ENCODE peak calls at places on chromosomes 13 and 19, in seven cellular contexts. Q is kidney epithelial cell; M is cardiac fibroblast; L is heart right ventricle; U is AG04450; W is tibial nerve; B is CD8-positive, alpha-beta T cell. R is an unnamed sample.

GRCh38 chr19:38046254-38047047 is 139.4 kb downstream of the SIPA1L3 start:
- DNase-seq in Q (no peak), M (no peak), L (no peak), U (no peak), W (no peak), B (no peak), R (no peak)

GRCh38 chr13:83377486-83377885 is 504.8 kb downstream of the SLITRK1 start:
- DNase-seq in Q (no peak), M (peak), L (no peak), U (peak), W (no peak), B (no peak), R (no peak)

GRCh38 chr19:36986601-36987000 is 70.5 kb downstream of the ZNF568 start:
- DNase-seq in Q (no peak), M (no peak), L (no peak), U (no peak), W (no peak), B (no peak), R (no peak)

GRCh38 chr13:21478881-21479808 is 20.0 kb upstream of the ZDHHC20 start:
- DNase-seq in Q (peak), M (peak), L (no peak), U (peak), W (no peak), B (peak), R (peak)

GRCh38 chr19:55651236-55651635 is 3.2 kb downstream of the CCDC106 start:
- DNase-seq in Q (no peak), M (no peak), L (no peak), U (no peak), W (no peak), B (no peak), R (no peak)

GRCh38 chr13:78589206-78589605 is 14.1 kb downstream of the POU4F1 start:
- DNase-seq in Q (no peak), M (no peak), L (peak), U (no peak), W (no peak), B (no peak), R (no peak)

GRCh38 chr19:31355330-31356289 is 6.4 kb upstream of the TSHZ3 start:
- DNase-seq in Q (no peak), M (no peak), L (no peak), U (no peak), W (no peak), B (no peak), R (no peak)

GRCh38 chr13:27660511-27660910 is 38.8 kb downstream of the POLR1D start:
- DNase-seq in Q (no peak), M (no peak), L (no peak), U (no peak), W (no peak), B (no peak), R (no peak)

GRCh38 chr19:556611-557382 is 12.9 kb downstream of the GZMM start:
- DNase-seq in Q (no peak), M (no peak), L (no peak), U (no peak), W (no peak), B (no peak), R (no peak)

GRCh38 chr19:21135433-21135832 is 6.4 kb upstream of the ZNF431 start:
- DNase-seq in Q (no peak), M (no peak), L (no peak), U (no peak), W (no peak), B (no peak), R (no peak)

GRCh38 chr13:112260108-112261055 is 115.8 kb upstream of the SPACA7 start:
- DNase-seq in Q (no peak), M (no peak), L (no peak), U (no peak), W (no peak), B (no peak), R (no peak)

GRCh38 chr13:104297075-104297474 is 1230.9 kb upstream of the SLC10A2 start:
- DNase-seq in Q (no peak), M (peak), L (no peak), U (no peak), W (no peak), B (no peak), R (no peak)

GRCh38 chr13:104301216-104301975 is 1235.2 kb upstream of the SLC10A2 start:
- DNase-seq in Q (no peak), M (no peak), L (no peak), U (no peak), W (no peak), B (no peak), R (no peak)

GRCh38 chr13:104296301-104296700 is 1230.1 kb upstream of the SLC10A2 start:
- DNase-seq in Q (no peak), M (peak), L (no peak), U (no peak), W (no peak), B (no peak), R (no peak)

GRCh38 chr13:104295537-104295936 is 1229.3 kb upstream of the SLC10A2 start:
- DNase-seq in Q (no peak), M (no peak), L (no peak), U (no peak), W (no peak), B (no peak), R (no peak)
- H3K4me3 ChIP-seq in Q (no peak), M (no peak), L (no peak), U (no peak), W (no peak), B (no peak), R (no peak)

DNA sequence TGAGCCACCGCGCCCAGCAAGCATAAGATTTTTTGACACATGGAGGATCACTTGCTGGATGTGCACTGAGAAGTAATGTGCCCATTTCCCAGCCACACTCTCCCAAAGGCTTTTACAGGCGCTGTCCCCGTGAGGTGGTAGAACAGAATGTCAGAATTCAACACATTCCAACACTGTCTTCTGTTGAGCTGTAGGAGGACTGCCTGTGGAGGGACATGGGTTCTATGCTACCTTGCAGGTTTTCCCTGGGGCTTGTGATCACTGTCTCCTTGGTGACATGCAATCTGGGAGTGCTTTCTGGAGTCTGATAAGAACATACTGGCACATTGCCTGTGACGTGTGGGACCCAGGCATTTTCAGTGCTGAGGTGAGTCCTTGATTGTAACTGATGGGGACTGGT is 38.5 kb downstream of the DPRX start:
- DNase-seq in Q (no peak), M (no peak), L (no peak), U (no peak), W (no peak), B (no peak), R (no peak)
- TF ChIP-seq CTCF in Q (no peak), M (no peak), L (no peak), U (no peak), W (no peak), B (no peak), R (no peak)

DNA sequence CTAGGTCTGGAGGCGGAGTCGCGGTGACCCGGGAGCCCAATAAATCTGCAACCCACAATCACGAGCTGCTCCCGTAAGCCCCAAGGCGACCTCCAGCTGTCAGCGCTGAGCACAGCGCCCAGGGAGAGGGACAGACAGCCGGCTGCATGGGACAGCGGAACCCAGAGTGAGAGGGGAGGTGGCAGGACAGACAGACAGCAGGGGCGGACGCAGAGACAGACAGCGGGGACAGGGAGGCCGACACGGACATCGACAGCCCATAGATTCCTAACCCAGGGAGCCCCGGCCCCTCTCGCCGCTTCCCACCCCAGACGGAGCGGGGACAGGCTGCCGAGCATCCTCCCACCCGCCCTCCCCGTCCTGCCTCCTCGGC is at the start of gene SLC5A5:
- DNase-seq in Q (no peak), M (no peak), L (no peak), U (no peak), W (no peak), B (no peak), R (no peak)
- H3K4me3 ChIP-seq in Q (no peak), M (no peak), L (no peak), U (no peak), W (no peak), B (peak), R (no peak)

GRCh38 chr19:41166888-41167804 is 25.9 kb upstream of the CYP2S1 start:
- DNase-seq in Q (no peak), M (no peak), L (no peak), U (no peak), W (no peak), B (no peak), R (no peak)

GRCh38 chr19:41156207-41156606 is 36.8 kb upstream of the CYP2S1 start:
- DNase-seq in Q (no peak), M (no peak), L (no peak), U (no peak), W (no peak), B (no peak), R (no peak)

GRCh38 chr19:41159861-41160260 is 33.2 kb upstream of the CYP2S1 start:
- DNase-seq in Q (no peak), M (no peak), L (no peak), U (no peak), W (no peak), B (no peak), R (no peak)

GRCh38 chr19:41161903-41162302 is 31.1 kb upstream of the CYP2S1 start:
- DNase-seq in Q (no peak), M (no peak), L (no peak), U (no peak), W (no peak), B (no peak), R (no peak)
- TF ChIP-seq CTCF in Q (no peak), M (no peak), L (no peak), U (no peak), W (no peak), B (no peak), R (peak)

GRCh38 chr19:46863818-46864629 is 3.2 kb downstream of the ARHGAP35 start:
- DNase-seq in Q (no peak), M (peak), L (no peak), U (no peak), W (no peak), B (no peak), R (no peak)
- H3K4me3 ChIP-seq in Q (peak), M (peak), L (no peak), U (peak), W (peak), B (no peak), R (peak)

GRCh38 chr19:14066139-14066538 is 4.3 kb upstream of the PALM3 start:
- DNase-seq in Q (no peak), M (no peak), L (no peak), U (no peak), W (no peak), B (no peak), R (no peak)
- TF ChIP-seq CTCF in Q (no peak), M (no peak), L (no peak), U (no peak), W (no peak), B (no peak), R (no peak)

GRCh38 chr19:13859361-13859880 is 17.5 kb upstream of the NANOS3 start:
- DNase-seq in Q (no peak), M (peak), L (no peak), U (no peak), W (no peak), B (no peak), R (no peak)

GRCh38 chr19:13861392-13861713 is 15.6 kb upstream of the NANOS3 start:
- DNase-seq in Q (no peak), M (no peak), L (no peak), U (no peak), W (no peak), B (no peak), R (no peak)

GRCh38 chr19:13864223-13864512 is 12.8 kb upstream of the NANOS3 start:
- DNase-seq in Q (no peak), M (no peak), L (no peak), U (no peak), W (no peak), B (no peak), R (no peak)

GRCh38 chr19:13860679-13861391 is 16.1 kb upstream of the NANOS3 start:
- DNase-seq in Q (no peak), M (no peak), L (no peak), U (no peak), W (no peak), B (no peak), R (no peak)

DNA sequence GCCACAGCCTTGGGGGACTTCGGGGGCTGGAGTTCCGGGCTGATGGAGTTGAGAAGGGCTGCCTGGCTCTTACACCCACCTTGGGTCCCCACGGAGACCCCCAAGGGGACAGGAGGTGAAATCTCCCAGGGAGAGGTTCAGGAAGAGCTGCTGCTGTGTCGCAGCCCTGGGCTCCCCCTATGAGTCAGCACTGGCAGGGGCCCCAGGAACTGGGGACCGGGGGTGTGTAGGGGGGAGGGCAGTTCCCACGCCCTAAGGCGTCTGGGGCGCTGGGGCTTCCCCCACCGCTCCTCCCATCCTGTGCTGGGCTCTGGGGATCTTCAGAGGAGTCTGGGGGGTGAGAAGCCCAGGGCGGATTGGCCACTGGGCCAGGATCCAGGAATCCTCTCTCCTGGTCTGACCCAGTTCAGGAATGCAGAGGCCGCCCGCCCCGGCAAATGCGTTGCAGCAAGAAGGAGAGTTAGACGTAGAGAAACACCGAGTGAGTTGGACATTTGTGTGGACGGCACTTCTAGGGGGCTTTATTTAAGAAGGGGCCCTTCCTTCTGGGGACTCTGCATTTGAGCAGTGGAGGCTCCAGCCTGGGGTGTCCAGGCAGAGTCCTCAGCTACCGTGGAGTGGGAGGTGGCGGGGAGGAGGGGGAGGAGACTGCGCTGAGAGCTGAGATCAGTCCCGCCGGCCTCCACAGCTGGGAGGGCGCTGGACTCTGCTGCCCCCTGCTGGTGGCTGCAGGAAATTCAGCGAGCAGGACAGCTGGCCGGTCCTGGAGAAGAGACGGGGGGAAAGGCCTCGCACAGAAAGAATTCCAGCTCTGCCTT is 15.0 kb upstream of the NANOS3 start:
- DNase-seq in Q (no peak), M (peak), L (peak), U (peak), W (peak), B (peak), R (no peak)
- H3K4me3 ChIP-seq in Q (peak), M (peak), L (peak), U (peak), W (peak), B (peak), R (peak)

GRCh38 chr19:44585371-44586141 is 27.8 kb upstream of the IGSF23 start:
- DNase-seq in Q (no peak), M (peak), L (no peak), U (no peak), W (no peak), B (no peak), R (peak)
- TF ChIP-seq CTCF in Q (no peak), M (peak), L (no peak), U (peak), W (no peak), B (no peak), R (peak)